ENCODE peak calls at places on chromosome 6, in five cellular contexts. R, K, T, D and P are unnamed samples.

GRCh38 chr6:15473741-15474161 is 189.1 kb downstream of the DTNBP1 start:
- DNase-seq in K (no peak), T (no peak), D (no peak), R (no peak), P (no peak)

GRCh38 chr6:45420083-45420908 is 42.6 kb upstream of the SUPT3H start:
- DNase-seq in T (peak; percentile 37), D (peak; percentile 58), R (no peak), K (peak; percentile 5), P (peak; percentile 35)

GRCh38 chr6:64062960-64063683 is 427.5 kb downstream of the PHF3 start:
- DNase-seq in R (no peak), T (no peak), K (no peak), D (peak; percentile 11), P (no peak)

GRCh38 chr6:81700414-81700813 is 52.1 kb downstream of the TENT5A start:
- DNase-seq in T (no peak), R (no peak), D (no peak), K (no peak), P (no peak)

GRCh38 chr6:43184268-43184985 is 2.4 kb downstream of the CUL9 start:
- DNase-seq in K (no peak), T (no peak), R (no peak), D (no peak), P (no peak)

GRCh38 chr6:127342946-127343752 is at the start of gene ECHDC1:
- DNase-seq in D (peak; percentile 71), T (peak; percentile 55), R (peak; percentile 56), K (peak; percentile 53), P (peak; percentile 43)

GRCh38 chr6:20978176-20978614 is 443.9 kb downstream of the CDKAL1 start:
- DNase-seq in R (peak; percentile 56), T (no peak), D (no peak), K (no peak), P (no peak)

GRCh38 chr6:31778999-31779885 is 2.1 kb upstream of the VWA7 start:
- DNase-seq in T (no peak), R (no peak), K (no peak), D (no peak), P (no peak)

GRCh38 chr6:10425177-10425972 is 10.5 kb upstream of the TFAP2A start:
- DNase-seq in D (no peak), T (no peak), K (no peak), R (no peak), P (no peak)

GRCh38 chr6:113858067-113858604 is 991 bp downstream of the MARCKS start:
- DNase-seq in D (no peak), K (peak; percentile 29), R (no peak), T (no peak), P (peak; percentile 25)

GRCh38 chr6:150876598-150876997 is 11.1 kb downstream of the MTHFD1L start:
- DNase-seq in R (no peak), T (no peak), D (no peak), K (no peak), P (no peak)

GRCh38 chr6:33846226-33846625 is 42.4 kb upstream of the MLN start:
- DNase-seq in R (no peak), K (no peak), D (no peak), T (no peak), P (no peak)

GRCh38 chr6:111204305-111204704 is 117.0 kb downstream of the SLC16A10 start:
- DNase-seq in K (no peak), T (no peak), R (no peak), D (no peak), P (no peak)

GRCh38 chr6:119132211-119133004 is 53.9 kb upstream of the FAM184A start:
- DNase-seq in T (no peak), K (no peak), R (no peak), D (no peak), P (no peak)

GRCh38 chr6:157239148-157239547 is 84.2 kb downstream of the TMEM242 start:
- DNase-seq in R (no peak), K (no peak), T (no peak), D (no peak), P (no peak)

GRCh38 chr6:125859691-125860210 is 69.0 kb downstream of the NCOA7 start:
- DNase-seq in K (no peak), T (no peak), R (no peak), D (no peak), P (no peak)

GRCh38 chr6:124193132-124193531 is 389.5 kb downstream of the NKAIN2 start:
- DNase-seq in K (no peak), T (no peak), R (no peak), D (no peak), P (no peak)

GRCh38 chr6:140879861-140880260 is 1252.9 kb upstream of the GJE1 start:
- DNase-seq in K (no peak), D (peak; percentile 70), T (no peak), R (no peak), P (peak; percentile 66)

GRCh38 chr6:136499370-136499769 is 50.9 kb downstream of the MAP7 start:
- DNase-seq in D (no peak), T (no peak), K (no peak), R (no peak), P (no peak)

GRCh38 chr6:37618916-37619605 is 78.6 kb downstream of the MDGA1 start:
- DNase-seq in K (no peak), D (no peak), T (no peak), R (no peak), P (no peak)

GRCh38 chr6:14841901-14842421 is 403.9 kb upstream of the JARID2 start:
- DNase-seq in R (peak; percentile 93), K (no peak), D (no peak), T (no peak), P (no peak)

GRCh38 chr6:70669133-70669532 is 1.4 kb downstream of the SMAP1 start:
- DNase-seq in D (peak; percentile 22), T (no peak), K (no peak), R (no peak), P (peak; percentile 56)

GRCh38 chr6:106290954-106291353 is 34.6 kb downstream of the ATG5 start:
- DNase-seq in K (no peak), D (no peak), T (no peak), R (no peak), P (no peak)

GRCh38 chr6:134750669-134751068 is 199.2 kb downstream of the ALDH8A1 start:
- DNase-seq in D (no peak), T (no peak), R (peak; percentile 20), K (no peak), P (no peak)

GRCh38 chr6:46380152-46380807 is 111.0 kb downstream of the RCAN2 start:
- DNase-seq in T (no peak), D (no peak), R (no peak), K (no peak), P (no peak)

GRCh38 chr6:52994789-52995078 is 350 bp downstream of the GSTA4 start:
- DNase-seq in T (peak; percentile 14), R (no peak), D (no peak), K (peak; percentile 59), P (no peak)

GRCh38 chr6:27295301-27296079 is 16.6 kb downstream of the POM121L2 start:
- DNase-seq in D (peak; percentile 84), T (no peak), R (peak; percentile 64), K (peak; percentile 32), P (peak; percentile 85)

GRCh38 chr6:121830759-121831158 is 395.3 kb downstream of the GJA1 start:
- DNase-seq in K (no peak), R (peak; percentile 34), D (no peak), T (no peak), P (no peak)

GRCh38 chr6:41964201-41964887 is 22.7 kb upstream of the CCND3 start:
- DNase-seq in K (no peak), D (peak; percentile 33), T (no peak), R (no peak), P (no peak)

GRCh38 chr6:138454976-138455706 is 44.2 kb downstream of the NHSL1 start:
- DNase-seq in T (peak; percentile 6), K (no peak), R (no peak), D (peak; percentile 72), P (no peak)

GRCh38 chr6:136486357-136486756 is 63.9 kb downstream of the MAP7 start:
- DNase-seq in T (no peak), R (no peak), K (no peak), D (no peak), P (no peak)